ENCODE peak calls at places on chromosomes 6 and 20, in ten cellular contexts. D is heart right ventricle; Y is activated CD4-positive, alpha-beta T cell treated with anti-CD3 and anti-CD28 coated beads, Interleukin-2, amount 50 U/mL, for 1 hour; U is fibroblast of lung; F is EL; X is AG09319; S is stimulated activated CD4-positive, alpha-beta T cell treated with anti-CD3 and anti-CD28 coated beads, Interleukin-2, amount 100 ng/mL, for 48 hours; V is H9; P is testis; N is T-helper 2 cell. R is an unnamed sample.

GRCh38 chr6:52417675-52418111 is 2.4 kb upstream of the EFHC1 start:
- DNase-seq in Y (no peak), D (no peak), U (peak; percentile 69), V (no peak), P (no peak), N (no peak), F (peak; percentile 71), X (peak; percentile 74), S (no peak), R (no peak)

GRCh38 chr6:130148181-130148580 is 74.6 kb downstream of the SAMD3 start:
- DNase-seq in F (no peak), X (no peak), U (no peak), S (no peak), P (no peak), Y (no peak), N (peak; percentile 18), V (no peak), D (no peak), R (no peak)

GRCh38 chr20:2626853-2627541 is 25.4 kb upstream of the NOP56 start:
- DNase-seq in X (peak; percentile 51), F (peak; percentile 94), P (no peak), U (peak; percentile 54), N (no peak), D (no peak), V (no peak), Y (no peak), S (no peak), R (no peak)

GRCh38 chr20:4064118-4064962 is 49.0 kb upstream of the RNF24 start:
- DNase-seq in Y (no peak), F (peak; percentile 93), D (peak; percentile 94), V (peak; percentile 73), P (peak; percentile 89), S (no peak), N (no peak), U (peak; percentile 97), X (peak; percentile 79), R (no peak)

GRCh38 chr20:50721881-50722281 is 9.5 kb upstream of the PARD6B start:
- DNase-seq in D (peak; percentile 49), N (no peak), U (no peak), F (no peak), P (peak; percentile 91), S (no peak), X (no peak), V (no peak), Y (no peak), R (no peak)

GRCh38 chr6:20572940-20573339 is 38.7 kb downstream of the CDKAL1 start:
- DNase-seq in Y (no peak), X (no peak), P (no peak), U (peak; percentile 74), N (no peak), V (no peak), F (peak; percentile 56), D (no peak), S (no peak), R (no peak)

GRCh38 chr6:39059496-39060310 is 11.1 kb downstream of the GLP1R start:
- DNase-seq in P (no peak), N (no peak), V (no peak), Y (no peak), S (no peak), X (no peak), D (no peak), F (no peak), U (no peak), R (no peak)

GRCh38 chr20:46430921-46431712 is 24.7 kb upstream of the ELMO2 start:
- DNase-seq in X (no peak), Y (no peak), V (no peak), N (no peak), P (no peak), S (no peak), D (no peak), U (no peak), F (no peak), R (no peak)

GRCh38 chr6:106165885-106166485 is 79.8 kb downstream of the PRDM1 start:
- DNase-seq in X (no peak), P (no peak), F (peak; percentile 32), U (peak; percentile 66), Y (no peak), S (no peak), D (no peak), V (no peak), N (no peak), R (no peak)

GRCh38 chr20:21398505-21399057 is 1.3 kb upstream of the NKX2-4 start:
- DNase-seq in S (no peak), F (no peak), D (no peak), Y (no peak), U (no peak), X (no peak), N (no peak), V (no peak), P (no peak), R (no peak)

GRCh38 chr6:34226731-34227586 is 9.7 kb upstream of the HMGA1 start:
- DNase-seq in D (no peak), V (peak; percentile 82), N (no peak), Y (no peak), X (no peak), F (no peak), P (no peak), S (no peak), U (no peak), R (no peak)

GRCh38 chr6:16698988-16699868 is 62.0 kb downstream of the ATXN1 start:
- DNase-seq in X (no peak), Y (no peak), U (no peak), D (no peak), N (peak; percentile 79), F (peak; percentile 37), P (no peak), V (no peak), S (no peak), R (no peak)

GRCh38 chr6:54990001-54990400 is 143.4 kb downstream of the FAM83B start:
- DNase-seq in V (no peak), P (no peak), N (no peak), X (no peak), Y (no peak), F (no peak), D (no peak), U (no peak), S (no peak), R (no peak)

R was measured in activated effector memory CD4-positive, alpha-beta T cell treated with Interleukin-2 at 50 U/mL for 16 hours.